ENCODE peak calls at places on chromosomes 5 and 9, in nine cellular contexts. One of them, this sample, is unnamed.

GRCh38 chr5:59829389-59829788 is 64.1 kb downstream of the PDE4D start:
- DNase-seq in stomach: no peak
- DNase-seq in breast epithelium: no peak
- DNase-seq in vagina: no peak
- DNase-seq in suprapubic skin: no peak
- DNase-seq in endothelial cell of umbilical vein: no peak
- DNase-seq in prostate gland: no peak
- DNase-seq in GM12878: no peak
- DNase-seq in transverse colon: no peak
- DNase-seq in this sample: no peak

GRCh38 chr9:90432951-90433350 is 209.7 kb downstream of the DIRAS2 start:
- DNase-seq in stomach: no peak
- DNase-seq in breast epithelium: no peak
- DNase-seq in vagina: no peak
- DNase-seq in suprapubic skin: no peak
- DNase-seq in endothelial cell of umbilical vein: no peak
- DNase-seq in prostate gland: no peak
- DNase-seq in GM12878: no peak
- DNase-seq in transverse colon: no peak
- DNase-seq in this sample: no peak

GRCh38 chr9:91321691-91322090 is 40.0 kb downstream of the AUH start:
- DNase-seq in stomach: no peak
- DNase-seq in breast epithelium: no peak
- DNase-seq in vagina: no peak
- DNase-seq in suprapubic skin: no peak
- DNase-seq in endothelial cell of umbilical vein: no peak
- DNase-seq in prostate gland: no peak
- DNase-seq in GM12878: no peak
- DNase-seq in transverse colon: no peak
- DNase-seq in this sample: no peak

GRCh38 chr5:30131-30530 is 61.8 kb upstream of the PLEKHG4B start:
- DNase-seq in stomach: no peak
- DNase-seq in breast epithelium: no peak
- DNase-seq in vagina: no peak
- DNase-seq in suprapubic skin: no peak
- DNase-seq in endothelial cell of umbilical vein: no peak
- DNase-seq in prostate gland: no peak
- DNase-seq in GM12878: no peak
- DNase-seq in transverse colon: no peak
- DNase-seq in this sample: no peak

GRCh38 chr5:61824396-61824795 is 481.6 kb upstream of the KIF2A start:
- DNase-seq in stomach: no peak
- DNase-seq in breast epithelium: no peak
- DNase-seq in vagina: no peak
- DNase-seq in suprapubic skin: no peak
- DNase-seq in endothelial cell of umbilical vein: no peak
- DNase-seq in prostate gland: no peak
- DNase-seq in GM12878: no peak
- DNase-seq in transverse colon: no peak
- DNase-seq in this sample: no peak

GRCh38 chr5:133428072-133428660 is 184.2 kb downstream of the FSTL4 start:
- DNase-seq in stomach: no peak
- DNase-seq in breast epithelium: no peak
- DNase-seq in vagina: peak; percentile 69
- DNase-seq in suprapubic skin: no peak
- DNase-seq in endothelial cell of umbilical vein: no peak
- DNase-seq in prostate gland: no peak
- DNase-seq in GM12878: no peak
- DNase-seq in transverse colon: no peak
- DNase-seq in this sample: no peak

GRCh38 chr9:18245911-18246310 is 228.0 kb upstream of the ADAMTSL1 start:
- DNase-seq in stomach: no peak
- DNase-seq in breast epithelium: no peak
- DNase-seq in vagina: no peak
- DNase-seq in suprapubic skin: no peak
- DNase-seq in endothelial cell of umbilical vein: no peak
- DNase-seq in prostate gland: no peak
- DNase-seq in GM12878: no peak
- DNase-seq in transverse colon: no peak
- DNase-seq in this sample: no peak

GRCh38 chr5:67063791-67064190 is 132.8 kb downstream of the CD180 start:
- DNase-seq in stomach: no peak
- DNase-seq in breast epithelium: no peak
- DNase-seq in vagina: no peak
- DNase-seq in suprapubic skin: no peak
- DNase-seq in endothelial cell of umbilical vein: peak; percentile 84
- DNase-seq in prostate gland: no peak
- DNase-seq in GM12878: no peak
- DNase-seq in transverse colon: no peak
- DNase-seq in this sample: no peak

GRCh38 chr5:10333154-10334006 is 20.1 kb upstream of the MARCHF6 start:
- DNase-seq in stomach: peak; percentile 60
- DNase-seq in breast epithelium: no peak
- DNase-seq in vagina: peak; percentile 83
- DNase-seq in suprapubic skin: no peak
- DNase-seq in endothelial cell of umbilical vein: peak; percentile 39
- DNase-seq in prostate gland: no peak
- DNase-seq in GM12878: no peak
- DNase-seq in transverse colon: peak; percentile 51
- DNase-seq in this sample: peak; percentile 86

GRCh38 chr5:96783326-96783725 is 24.4 kb downstream of the ERAP1 start:
- DNase-seq in stomach: no peak
- DNase-seq in breast epithelium: no peak
- DNase-seq in vagina: no peak
- DNase-seq in suprapubic skin: no peak
- DNase-seq in endothelial cell of umbilical vein: no peak
- DNase-seq in prostate gland: no peak
- DNase-seq in GM12878: no peak
- DNase-seq in transverse colon: no peak
- DNase-seq in this sample: no peak

GRCh38 chr9:29211681-29212589 is 1638.7 kb upstream of the C9orf72 start:
- DNase-seq in stomach: peak; percentile 67
- DNase-seq in breast epithelium: no peak
- DNase-seq in vagina: no peak
- DNase-seq in suprapubic skin: no peak
- DNase-seq in endothelial cell of umbilical vein: peak; percentile 1
- DNase-seq in prostate gland: no peak
- DNase-seq in GM12878: no peak
- DNase-seq in transverse colon: peak; percentile 22
- DNase-seq in this sample: no peak

GRCh38 chr5:36686881-36687280 is 80.5 kb downstream of the SLC1A3 start:
- DNase-seq in stomach: no peak
- DNase-seq in breast epithelium: no peak
- DNase-seq in vagina: no peak
- DNase-seq in suprapubic skin: no peak
- DNase-seq in endothelial cell of umbilical vein: no peak
- DNase-seq in prostate gland: no peak
- DNase-seq in GM12878: no peak
- DNase-seq in transverse colon: no peak
- DNase-seq in this sample: no peak

GRCh38 chr5:36688722-36689121 is 82.3 kb downstream of the SLC1A3 start:
- DNase-seq in stomach: no peak
- DNase-seq in breast epithelium: no peak
- DNase-seq in vagina: no peak
- DNase-seq in suprapubic skin: no peak
- DNase-seq in endothelial cell of umbilical vein: no peak
- DNase-seq in prostate gland: no peak
- DNase-seq in GM12878: no peak
- DNase-seq in transverse colon: no peak
- DNase-seq in this sample: no peak

GRCh38 chr5:36691241-36691640 is 84.8 kb downstream of the SLC1A3 start:
- DNase-seq in stomach: no peak
- DNase-seq in breast epithelium: no peak
- DNase-seq in vagina: no peak
- DNase-seq in suprapubic skin: no peak
- DNase-seq in endothelial cell of umbilical vein: no peak
- DNase-seq in prostate gland: no peak
- DNase-seq in GM12878: no peak
- DNase-seq in transverse colon: no peak
- DNase-seq in this sample: no peak

GRCh38 chr5:36690041-36690941 is 83.9 kb downstream of the SLC1A3 start:
- DNase-seq in stomach: peak; percentile 82
- DNase-seq in breast epithelium: peak; percentile 83
- DNase-seq in vagina: no peak
- DNase-seq in suprapubic skin: peak; percentile 90
- DNase-seq in endothelial cell of umbilical vein: peak; percentile 48
- DNase-seq in prostate gland: peak; percentile 69
- DNase-seq in GM12878: peak; percentile 42
- DNase-seq in transverse colon: peak; percentile 79
- DNase-seq in this sample: peak; percentile 95

GRCh38 chr5:36689225-36689624 is 82.8 kb downstream of the SLC1A3 start:
- DNase-seq in stomach: no peak
- DNase-seq in breast epithelium: no peak
- DNase-seq in vagina: no peak
- DNase-seq in suprapubic skin: no peak
- DNase-seq in endothelial cell of umbilical vein: no peak
- DNase-seq in prostate gland: no peak
- DNase-seq in GM12878: no peak
- DNase-seq in transverse colon: no peak
- DNase-seq in this sample: no peak
- TF ChIP-seq POLR2A in stomach: no peak
- TF ChIP-seq POLR2A in breast epithelium: no peak
- TF ChIP-seq POLR2A in vagina: no peak
- TF ChIP-seq POLR2A in suprapubic skin: no peak
- TF ChIP-seq POLR2A in endothelial cell of umbilical vein: no peak
- TF ChIP-seq POLR2A in prostate gland: no peak
- TF ChIP-seq POLR2A in GM12878: no peak
- TF ChIP-seq POLR2A in transverse colon: no peak
- TF ChIP-seq POLR2A in this sample: no peak

GRCh38 chr5:177484902-177485549 is 11.6 kb upstream of the DBN1 start:
- DNase-seq in stomach: no peak
- DNase-seq in breast epithelium: no peak
- DNase-seq in vagina: no peak
- DNase-seq in suprapubic skin: no peak
- DNase-seq in endothelial cell of umbilical vein: no peak
- DNase-seq in prostate gland: no peak
- DNase-seq in GM12878: no peak
- DNase-seq in transverse colon: no peak
- DNase-seq in this sample: peak; percentile 47
- TF ChIP-seq POLR2AphosphoS5 in stomach: no peak
- TF ChIP-seq POLR2AphosphoS5 in breast epithelium: no peak
- TF ChIP-seq POLR2AphosphoS5 in vagina: no peak
- TF ChIP-seq POLR2AphosphoS5 in suprapubic skin: no peak
- TF ChIP-seq POLR2AphosphoS5 in endothelial cell of umbilical vein: peak; percentile 3
- TF ChIP-seq POLR2AphosphoS5 in prostate gland: no peak
- TF ChIP-seq POLR2AphosphoS5 in GM12878: no peak
- TF ChIP-seq POLR2AphosphoS5 in transverse colon: no peak
- TF ChIP-seq POLR2AphosphoS5 in this sample: no peak

GRCh38 chr9:136900556-136900955 is 14.2 kb downstream of the TRAF2 start:
- DNase-seq in stomach: no peak
- DNase-seq in breast epithelium: no peak
- DNase-seq in vagina: no peak
- DNase-seq in suprapubic skin: no peak
- DNase-seq in endothelial cell of umbilical vein: no peak
- DNase-seq in prostate gland: no peak
- DNase-seq in GM12878: no peak
- DNase-seq in transverse colon: no peak
- DNase-seq in this sample: no peak
- H3K27ac ChIP-seq in stomach: peak overlapping the region; percentile 89
- H3K27ac ChIP-seq in breast epithelium: peak overlapping the region; percentile 93
- H3K27ac ChIP-seq in vagina: peak overlapping the region; percentile 77
- H3K27ac ChIP-seq in suprapubic skin: peak overlapping the region; percentile 88
- H3K27ac ChIP-seq in endothelial cell of umbilical vein: no peak overlapping the region
- H3K27ac ChIP-seq in prostate gland: no peak overlapping the region
- H3K27ac ChIP-seq in GM12878: peak overlapping the region; percentile 99
- H3K27ac ChIP-seq in transverse colon: peak overlapping the region; percentile 93
- H3K27ac ChIP-seq in this sample: peak overlapping the region; percentile 87

GRCh38 chr5:176536902-176537607 is at the start of gene RNF44:
- DNase-seq in stomach: peak; percentile 98
- DNase-seq in breast epithelium: peak; percentile 96
- DNase-seq in vagina: peak; percentile 99
- DNase-seq in suprapubic skin: peak; percentile 99
- DNase-seq in endothelial cell of umbilical vein: peak; percentile 98
- DNase-seq in prostate gland: peak; percentile 97
- DNase-seq in GM12878: peak; percentile 76
- DNase-seq in transverse colon: peak; percentile 98
- DNase-seq in this sample: peak; percentile 100
- TF ChIP-seq POLR2A in stomach: no peak
- TF ChIP-seq POLR2A in breast epithelium: peak; percentile 30
- TF ChIP-seq POLR2A in vagina: peak; percentile 61
- TF ChIP-seq POLR2A in suprapubic skin: no peak
- TF ChIP-seq POLR2A in endothelial cell of umbilical vein: no peak
- TF ChIP-seq POLR2A in prostate gland: peak; percentile 88
- TF ChIP-seq POLR2A in GM12878: peak; percentile 72
- TF ChIP-seq POLR2A in transverse colon: peak; percentile 80
- TF ChIP-seq POLR2A in this sample: peak; percentile 52

DNA sequence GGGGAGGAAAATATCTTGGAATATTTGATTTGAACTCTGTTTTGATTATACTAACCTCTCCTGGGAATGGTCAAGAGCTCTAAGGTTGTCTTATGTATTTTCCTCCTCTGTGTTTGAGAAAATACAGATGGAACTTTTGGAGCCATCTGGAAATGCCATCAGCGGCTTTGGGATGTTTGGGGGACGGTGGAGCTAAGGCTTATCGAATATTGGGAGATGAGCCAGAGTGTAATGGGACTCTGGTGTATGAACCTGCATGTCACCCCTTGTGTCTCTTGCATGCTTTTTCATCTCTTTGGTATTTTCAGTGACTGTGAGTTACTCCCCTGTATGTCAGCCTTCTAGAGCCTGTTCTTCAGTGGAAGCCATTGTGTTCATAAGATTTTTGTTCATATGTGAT is 180.0 kb upstream of the OTULINL start:
- DNase-seq in stomach: no peak
- DNase-seq in breast epithelium: no peak
- DNase-seq in vagina: no peak
- DNase-seq in suprapubic skin: no peak
- DNase-seq in endothelial cell of umbilical vein: no peak
- DNase-seq in prostate gland: no peak
- DNase-seq in GM12878: no peak
- DNase-seq in transverse colon: no peak
- DNase-seq in this sample: no peak
- TF ChIP-seq POLR2AphosphoS5 in stomach: no peak
- TF ChIP-seq POLR2AphosphoS5 in breast epithelium: no peak
- TF ChIP-seq POLR2AphosphoS5 in vagina: no peak
- TF ChIP-seq POLR2AphosphoS5 in suprapubic skin: no peak
- TF ChIP-seq POLR2AphosphoS5 in endothelial cell of umbilical vein: no peak
- TF ChIP-seq POLR2AphosphoS5 in prostate gland: no peak
- TF ChIP-seq POLR2AphosphoS5 in GM12878: no peak
- TF ChIP-seq POLR2AphosphoS5 in transverse colon: no peak
- TF ChIP-seq POLR2AphosphoS5 in this sample: no peak

DNA sequence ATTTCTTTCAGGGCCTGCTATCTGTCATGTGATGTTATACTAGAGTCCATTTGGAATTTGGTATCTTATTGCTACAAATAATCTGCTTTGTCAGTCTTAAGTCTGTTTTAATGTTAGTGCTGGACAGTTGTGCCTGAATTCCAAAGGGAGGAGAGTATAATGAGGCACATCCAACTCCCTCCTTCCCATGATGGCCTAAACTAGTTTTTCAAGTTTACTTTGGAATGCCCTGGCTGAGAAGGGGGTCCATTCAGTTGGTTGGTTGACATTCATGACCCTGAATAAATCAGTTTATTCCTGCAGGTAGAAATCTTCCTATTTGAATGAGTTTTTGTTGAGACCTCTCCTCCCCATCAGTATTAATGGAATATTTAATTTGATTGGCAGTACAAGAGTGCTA is 9.4 kb upstream of the LRRTM2 start:
- DNase-seq in stomach: no peak
- DNase-seq in breast epithelium: no peak
- DNase-seq in vagina: no peak
- DNase-seq in suprapubic skin: no peak
- DNase-seq in endothelial cell of umbilical vein: no peak
- DNase-seq in prostate gland: no peak
- DNase-seq in GM12878: no peak
- DNase-seq in transverse colon: no peak
- DNase-seq in this sample: no peak
- H3K27ac ChIP-seq in stomach: no peak overlapping the region
- H3K27ac ChIP-seq in breast epithelium: no peak overlapping the region
- H3K27ac ChIP-seq in vagina: no peak overlapping the region
- H3K27ac ChIP-seq in suprapubic skin: no peak overlapping the region
- H3K27ac ChIP-seq in endothelial cell of umbilical vein: no peak overlapping the region
- H3K27ac ChIP-seq in prostate gland: no peak overlapping the region
- H3K27ac ChIP-seq in GM12878: no peak overlapping the region
- H3K27ac ChIP-seq in transverse colon: no peak overlapping the region
- H3K27ac ChIP-seq in this sample: no peak overlapping the region